ENCODE peak calls at places on chromosomes 2 and 18, in five cellular contexts. One of them, this sample, is unnamed.

GRCh38 chr18:28359177-28359576 is 182.2 kb upstream of the CDH2 start:
- DNase-seq in neural progenitor cell: no peak
- DNase-seq in GM23338: no peak
- DNase-seq in MM.1S: no peak
- DNase-seq in PC-9: no peak
- DNase-seq in this sample: peak; percentile 72

GRCh38 chr2:207530160-207531023 is 630 bp downstream of the CREB1 start:
- DNase-seq in MM.1S: peak; percentile 37
- DNase-seq in neural progenitor cell: peak; percentile 86
- DNase-seq in PC-9: peak; percentile 35
- DNase-seq in GM23338: peak; percentile 49
- DNase-seq in this sample: peak; percentile 45

GRCh38 chr2:226625951-226626350 is 173.7 kb downstream of the IRS1 start:
- DNase-seq in MM.1S: no peak
- DNase-seq in PC-9: no peak
- DNase-seq in neural progenitor cell: no peak
- DNase-seq in GM23338: no peak
- DNase-seq in this sample: no peak

GRCh38 chr2:3340144-3340543 is 37.5 kb downstream of the EIPR1 start:
- DNase-seq in neural progenitor cell: no peak
- DNase-seq in GM23338: no peak
- DNase-seq in MM.1S: no peak
- DNase-seq in PC-9: no peak
- DNase-seq in this sample: no peak

GRCh38 chr18:6363216-6363615 is 51.5 kb downstream of the L3MBTL4 start:
- DNase-seq in neural progenitor cell: no peak
- DNase-seq in GM23338: no peak
- DNase-seq in PC-9: no peak
- DNase-seq in MM.1S: no peak
- DNase-seq in this sample: no peak

GRCh38 chr2:145595296-145595695 is 1075.4 kb upstream of the ZEB2 start:
- DNase-seq in MM.1S: no peak
- DNase-seq in neural progenitor cell: no peak
- DNase-seq in GM23338: no peak
- DNase-seq in PC-9: no peak
- DNase-seq in this sample: peak; percentile 13

GRCh38 chr2:234823877-234824376 is 127.9 kb upstream of the SH3BP4 start:
- DNase-seq in PC-9: peak; percentile 77
- DNase-seq in GM23338: no peak
- DNase-seq in MM.1S: no peak
- DNase-seq in neural progenitor cell: peak; percentile 33
- DNase-seq in this sample: peak; percentile 92

GRCh38 chr2:42645551-42645950 is 77.1 kb downstream of the MTA3 start:
- DNase-seq in neural progenitor cell: no peak
- DNase-seq in GM23338: no peak
- DNase-seq in MM.1S: no peak
- DNase-seq in PC-9: no peak
- DNase-seq in this sample: no peak

GRCh38 chr2:58574873-58575272 is 333.7 kb upstream of the FANCL start:
- DNase-seq in neural progenitor cell: no peak
- DNase-seq in PC-9: no peak
- DNase-seq in MM.1S: no peak
- DNase-seq in GM23338: no peak
- DNase-seq in this sample: peak; percentile 13

GRCh38 chr2:121243821-121244460 is 41.1 kb downstream of the TFCP2L1 start:
- DNase-seq in neural progenitor cell: no peak
- DNase-seq in GM23338: no peak
- DNase-seq in PC-9: no peak
- DNase-seq in MM.1S: no peak
- DNase-seq in this sample: no peak

GRCh38 chr18:59881728-59882685 is 17.8 kb upstream of the PMAIP1 start:
- DNase-seq in MM.1S: no peak
- DNase-seq in neural progenitor cell: no peak
- DNase-seq in PC-9: peak; percentile 50
- DNase-seq in GM23338: no peak
- DNase-seq in this sample: peak; percentile 74

GRCh38 chr2:236574000-236574399 is 4.4 kb downstream of the ACKR3 start:
- DNase-seq in PC-9: no peak
- DNase-seq in MM.1S: no peak
- DNase-seq in GM23338: no peak
- DNase-seq in neural progenitor cell: no peak
- DNase-seq in this sample: no peak
- TF ChIP-seq CTCF in PC-9: no peak
- TF ChIP-seq CTCF in MM.1S: no peak
- TF ChIP-seq CTCF in GM23338: no peak
- TF ChIP-seq CTCF in neural progenitor cell: no peak
- TF ChIP-seq CTCF in this sample: no peak

DNA sequence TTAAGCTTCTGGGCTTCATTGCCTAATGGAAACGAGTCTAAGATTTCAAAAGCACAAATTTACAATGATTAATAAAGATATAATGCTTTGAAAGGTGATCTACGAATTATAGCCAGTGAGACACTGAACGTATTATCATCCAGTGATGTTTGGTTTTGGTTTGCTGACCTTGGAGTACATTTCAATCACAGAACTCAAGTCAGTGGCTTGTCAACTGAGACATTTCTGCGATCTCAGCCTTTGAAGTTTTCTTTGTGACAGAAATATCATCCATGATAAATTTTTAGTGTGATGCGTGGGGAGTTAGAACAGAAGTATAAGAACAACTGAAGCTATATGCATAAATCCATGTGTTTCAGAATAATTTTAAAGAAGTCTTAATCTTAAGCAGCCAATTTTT is 263.8 kb downstream of the TCF4 start:
- DNase-seq in GM23338: no peak
- DNase-seq in PC-9: no peak
- DNase-seq in neural progenitor cell: no peak
- DNase-seq in MM.1S: no peak
- DNase-seq in this sample: no peak
- H3F3A ChIP-seq in GM23338: no peaks in the 10 kb centered on the region
- H3F3A ChIP-seq in PC-9: no peaks in the 10 kb centered on the region
- H3F3A ChIP-seq in neural progenitor cell: peaks cover 21% of the 10 kb centered on the region
- H3F3A ChIP-seq in MM.1S: peaks cover 27% of the 10 kb centered on the region
- H3F3A ChIP-seq in this sample: no peaks in the 10 kb centered on the region

GRCh38 chr2:162524192-162524591 is 180.3 kb downstream of the GCA start:
- DNase-seq in PC-9: peak; percentile 0
- DNase-seq in MM.1S: no peak
- DNase-seq in GM23338: peak; percentile 54
- DNase-seq in neural progenitor cell: peak; percentile 15
- DNase-seq in this sample: peak; percentile 25
- TF ChIP-seq CTCF in PC-9: no peak
- TF ChIP-seq CTCF in MM.1S: no peak
- TF ChIP-seq CTCF in GM23338: peak; percentile 44
- TF ChIP-seq CTCF in neural progenitor cell: peak; percentile 22
- TF ChIP-seq CTCF in this sample: peak; percentile 26

DNA sequence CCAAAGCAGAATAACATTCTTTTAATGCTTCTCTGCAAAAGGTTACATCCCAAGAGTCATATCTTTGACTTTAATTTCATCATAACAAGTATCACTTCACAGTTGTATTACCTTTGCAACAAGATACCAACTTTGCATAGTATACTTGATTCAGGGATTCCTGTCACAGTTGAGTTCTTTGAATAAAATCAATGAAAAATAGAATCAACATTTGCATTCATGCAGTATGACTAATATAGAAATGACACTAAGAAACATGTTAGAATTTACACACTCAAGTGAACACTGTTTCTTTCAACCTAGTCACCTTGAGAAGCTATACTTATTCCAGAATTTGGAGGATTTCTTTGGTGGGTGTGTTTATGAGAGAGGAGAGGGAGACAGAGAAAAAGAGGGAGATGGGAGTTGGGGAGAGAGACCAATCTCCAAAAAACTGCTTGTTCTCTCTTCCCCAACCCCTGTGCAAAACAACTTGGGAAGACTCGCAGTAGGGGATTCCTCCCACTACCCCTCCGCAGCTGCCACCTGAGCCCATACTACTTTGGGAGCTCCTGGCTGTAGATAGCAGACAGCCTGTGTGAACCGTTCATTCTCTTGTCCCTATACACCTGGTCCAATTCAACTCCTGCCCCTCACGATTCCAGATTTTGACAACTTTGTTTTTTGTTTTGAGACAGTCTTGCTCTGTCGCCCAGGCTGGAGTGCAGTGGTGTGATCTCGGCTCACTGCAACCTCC is 57.7 kb downstream of the PELI1 start:
- DNase-seq in MM.1S: no peak
- DNase-seq in neural progenitor cell: no peak
- DNase-seq in PC-9: no peak
- DNase-seq in GM23338: no peak
- DNase-seq in this sample: no peak
- H3F3A ChIP-seq in MM.1S: no peaks in the 10 kb centered on the region
- H3F3A ChIP-seq in neural progenitor cell: peaks cover 14% of the 10 kb centered on the region
- H3F3A ChIP-seq in PC-9: no peaks in the 10 kb centered on the region
- H3F3A ChIP-seq in GM23338: peaks cover 6% of the 10 kb centered on the region
- H3F3A ChIP-seq in this sample: no peaks in the 10 kb centered on the region

This sample was measured in PC-3.